ENCODE peak calls at places on chromosomes 4 and X, in five cellular contexts. D is AG04450, A is RPMI7951, R is lung microvascular endothelial cell, Z is SJSA1. U is an unnamed sample.

GRCh38 chrX:152904151-152905080 is 6.5 kb downstream of the ZNF185 start:
- DNase-seq in D (no peak), A (peak), R (peak), Z (peak), U (peak)

GRCh38 chr4:48780867-48781219 is 764 bp upstream of the FRYL start:
- DNase-seq in D (no peak), A (peak), R (peak), Z (no peak), U (peak)

GRCh38 chrX:19342331-19342906 is 1.3 kb upstream of the PDHA1 start:
- DNase-seq in D (no peak), A (no peak), R (no peak), Z (no peak), U (no peak)

GRCh38 chr4:138399041-138399440 is 156.9 kb upstream of the SLC7A11 start:
- DNase-seq in D (no peak), A (no peak), R (peak), Z (no peak), U (peak)

GRCh38 chr4:173318648-173319211 is 15.4 kb downstream of the HMGB2 start:
- DNase-seq in D (no peak), A (peak), R (peak), Z (peak), U (peak)

GRCh38 chrX:138756234-138756633 is 44.7 kb upstream of the FGF13 start:
- DNase-seq in D (no peak), A (peak), R (peak), Z (no peak), U (no peak)

GRCh38 chrX:40366661-40367060 is 214.1 kb upstream of the ATP6AP2 start:
- DNase-seq in D (no peak), A (no peak), R (no peak), Z (peak), U (no peak)

GRCh38 chr4:100118213-100118612 is 72.1 kb downstream of the DDIT4L start:
- DNase-seq in D (no peak), A (no peak), R (peak), Z (no peak), U (peak)

GRCh38 chrX:13520441-13520840 is 49.0 kb upstream of the EGFL6 start:
- DNase-seq in D (no peak), A (no peak), R (no peak), Z (no peak), U (peak)

GRCh38 chrX:107673933-107674479 is 45.7 kb downstream of the PRPS1 start:
- DNase-seq in D (no peak), A (peak), R (no peak), Z (peak), U (peak)

GRCh38 chr4:4647041-4647440 is 105.2 kb upstream of the STX18 start:
- DNase-seq in D (no peak), A (peak), R (no peak), Z (no peak), U (no peak)

GRCh38 chrX:100979881-100980607 is 10.5 kb downstream of the ARL13A start:
- DNase-seq in D (no peak), A (peak), R (no peak), Z (no peak), U (no peak)

GRCh38 chrX:39309018-39309620 is 507.9 kb downstream of the MID1IP1 start:
- DNase-seq in D (no peak), A (peak), R (peak), Z (no peak), U (peak)

GRCh38 chrX:133307637-133308485 is 89.7 kb upstream of the TFDP3 start:
- DNase-seq in D (no peak), A (no peak), R (no peak), Z (no peak), U (no peak)

GRCh38 chr4:27930291-27930690 is 1069.7 kb downstream of the STIM2 start:
- DNase-seq in D (no peak), A (no peak), R (no peak), Z (no peak), U (no peak)

GRCh38 chr4:139988863-139989765 is 164.9 kb downstream of the MAML3 start:
- DNase-seq in D (peak), A (peak), R (peak), Z (peak), U (peak)

GRCh38 chr4:143358419-143358818 is 21.7 kb downstream of the GAB1 start:
- DNase-seq in D (no peak), A (no peak), R (no peak), Z (no peak), U (no peak)

GRCh38 chr4:67393699-67394281 is 151.5 kb downstream of the CENPC start:
- DNase-seq in D (peak), A (peak), R (peak), Z (peak), U (peak)

GRCh38 chr4:111641813-111642579 is 503.3 kb upstream of the FAM241A start:
- DNase-seq in D (peak), A (peak), R (peak), Z (peak), U (peak)

GRCh38 chr4:153143527-153144348 is 60.5 kb upstream of the TRIM2 start:
- DNase-seq in D (no peak), A (peak), R (no peak), Z (peak), U (peak)

GRCh38 chr4:172962564-172963353 is 205.9 kb upstream of the GALNT7 start:
- DNase-seq in D (peak), A (no peak), R (peak), Z (peak), U (peak)

GRCh38 chr4:55447108-55447708 is 51.5 kb downstream of the TMEM165 start:
- DNase-seq in D (no peak), A (no peak), R (no peak), Z (no peak), U (no peak)

GRCh38 chr4:133775881-133776280 is 425.7 kb downstream of the PABPC4L start:
- DNase-seq in D (peak), A (no peak), R (no peak), Z (no peak), U (no peak)

GRCh38 chrX:46228389-46228788 is 316.8 kb downstream of the ZNF674 start:
- DNase-seq in D (no peak), A (no peak), R (no peak), Z (no peak), U (no peak)

GRCh38 chr4:80129785-80130184 is 56.8 kb upstream of the ANTXR2 start:
- DNase-seq in D (no peak), A (no peak), R (no peak), Z (no peak), U (no peak)

GRCh38 chrX:15989716-15990115 is 133.6 kb upstream of the GRPR start:
- DNase-seq in D (no peak), A (peak), R (no peak), Z (no peak), U (no peak)

GRCh38 chr4:124658795-124659194 is 53.7 kb downstream of the ANKRD50 start:
- DNase-seq in D (no peak), A (no peak), R (no peak), Z (no peak), U (no peak)

GRCh38 chr4:122666527-122667245 is 45.8 kb upstream of the IL21 start:
- DNase-seq in D (peak), A (peak), R (no peak), Z (peak), U (peak)

GRCh38 chrX:11105080-11105479 is 6.1 kb upstream of the HCCS start:
- DNase-seq in D (no peak), A (peak), R (no peak), Z (no peak), U (peak)

GRCh38 chr4:3292571-3293409 is at the start of gene RGS12:
- DNase-seq in D (peak), A (peak), R (peak), Z (no peak), U (peak)

GRCh38 chr4:2045518-2045951 is 13.6 kb upstream of the NAT8L start:
- DNase-seq in D (no peak), A (peak), R (no peak), Z (no peak), U (no peak)

GRCh38 chrX:154360155-154360713 is 14.2 kb downstream of the FLNA start:
- DNase-seq in D (no peak), A (no peak), R (no peak), Z (no peak), U (no peak)

GRCh38 chrX:44915361-44915868 is 42.4 kb downstream of the KDM6A start:
- DNase-seq in D (no peak), A (peak), R (peak), Z (peak), U (peak)

GRCh38 chr4:34486964-34487363 is 1757.3 kb downstream of the ARAP2 start:
- DNase-seq in D (no peak), A (no peak), R (no peak), Z (no peak), U (no peak)

GRCh38 chr4:98603683-98604573 is 54.5 kb downstream of the TSPAN5 start:
- DNase-seq in D (no peak), A (peak), R (no peak), Z (no peak), U (no peak)

U was measured in endothelial cell of umbilical vein.